ENCODE peak calls at places on chromosome 6, in ten cellular contexts. G is AG04449, Y is fibroblast of pulmonary artery, C is right atrium auricular region, Z is heart right ventricle, O is prostate gland, F is Calu3, I is RWPE1, D is right lobe of liver, K is AG09309. P is an unnamed sample.

GRCh38 chr6:53476979-53477378 is 67.9 kb downstream of the GCLC start:
- DNase-seq in O (no peak), G (no peak), I (no peak), Z (no peak), K (peak; percentile 44), D (no peak), F (no peak), Y (no peak), C (no peak), P (no peak)

GRCh38 chr6:55175078-55175777 is 913 bp downstream of the HCRTR2 start:
- DNase-seq in Z (no peak), O (no peak), D (no peak), Y (no peak), C (no peak), K (no peak), F (no peak), G (no peak), I (no peak), P (no peak)

GRCh38 chr6:15400572-15401004 is 154.7 kb downstream of the JARID2 start:
- DNase-seq in I (no peak), F (no peak), Y (peak; percentile 56), G (no peak), C (peak; percentile 66), O (peak; percentile 24), Z (peak; percentile 78), K (no peak), D (peak; percentile 48), P (peak; percentile 48)

GRCh38 chr6:38604700-38605099 is 35.0 kb downstream of the BTBD9 start:
- DNase-seq in Z (no peak), D (no peak), G (no peak), Y (peak; percentile 12), K (no peak), F (no peak), I (no peak), C (no peak), O (no peak), P (no peak)

GRCh38 chr6:73484438-73484837 is 22.9 kb downstream of the MTO1 start:
- DNase-seq in O (no peak), Y (no peak), D (no peak), C (no peak), G (no peak), F (no peak), K (no peak), I (no peak), Z (no peak), P (no peak)

GRCh38 chr6:116010400-116011095 is 50.1 kb downstream of the FRK start:
- DNase-seq in G (peak; percentile 12), C (peak; percentile 77), F (peak; percentile 78), K (no peak), Y (peak; percentile 85), I (peak; percentile 31), D (peak; percentile 71), O (peak; percentile 74), Z (peak; percentile 71), P (peak; percentile 13)

GRCh38 chr6:12525276-12525675 is 191.3 kb upstream of the PHACTR1 start:
- DNase-seq in Z (no peak), C (no peak), K (no peak), G (no peak), Y (no peak), O (no peak), I (no peak), D (no peak), F (no peak), P (no peak)

GRCh38 chr6:86943819-86944407 is 6.6 kb downstream of the HTR1E start:
- DNase-seq in D (no peak), Z (no peak), Y (no peak), K (no peak), I (no peak), O (no peak), F (no peak), C (no peak), G (no peak), P (no peak)

GRCh38 chr6:32844839-32845372 is 1.1 kb upstream of the PSMB8 start:
- DNase-seq in O (no peak), K (no peak), Y (no peak), D (no peak), G (no peak), I (no peak), C (no peak), Z (no peak), F (no peak), P (no peak)

GRCh38 chr6:32842690-32843089 is 1.2 kb downstream of the PSMB8 start:
- DNase-seq in C (no peak), Y (no peak), K (no peak), Z (no peak), G (no peak), I (no peak), O (no peak), F (no peak), D (no peak), P (no peak)

GRCh38 chr6:32843321-32843978 is 397 bp downstream of the PSMB8 start:
- DNase-seq in I (no peak), K (no peak), C (no peak), Z (no peak), F (peak; percentile 24), Y (no peak), G (no peak), O (peak; percentile 15), D (no peak), P (no peak)

GRCh38 chr6:32845381-32845884 is 1.6 kb upstream of the PSMB8 start:
- DNase-seq in Z (no peak), I (no peak), C (no peak), K (no peak), Y (no peak), G (no peak), D (peak; percentile 38), F (no peak), O (no peak), P (peak; percentile 56)

GRCh38 chr6:32843979-32844838 is at the start of gene PSMB8:
- DNase-seq in Y (peak; percentile 92), C (peak; percentile 98), G (no peak), F (peak; percentile 99), O (peak; percentile 98), Z (peak; percentile 97), I (peak; percentile 94), K (peak; percentile 71), D (peak; percentile 97), P (peak; percentile 94)
- TF ChIP-seq CTCF in Y (peak; percentile 18), C (peak; percentile 26), G (peak; percentile 1), F (no peak), O (peak; percentile 43), Z (peak; percentile 55), I (no peak), K (peak; percentile 22), D (peak; percentile 19), P (no peak)

GRCh38 chr6:138727182-138727581 is 46.4 kb upstream of the CCDC28A start:
- DNase-seq in Z (no peak), D (no peak), G (no peak), Y (no peak), O (no peak), F (no peak), K (no peak), I (no peak), C (no peak), P (no peak)

GRCh38 chr6:138719744-138720143 is 53.8 kb upstream of the CCDC28A start:
- DNase-seq in K (no peak), D (no peak), G (no peak), Z (no peak), F (no peak), I (no peak), O (no peak), C (no peak), Y (no peak), P (no peak)

GRCh38 chr6:138722425-138723371 is 50.9 kb upstream of the CCDC28A start:
- DNase-seq in F (no peak), Z (no peak), C (no peak), O (no peak), Y (peak; percentile 62), G (peak; percentile 16), I (no peak), K (peak; percentile 62), D (no peak), P (no peak)

GRCh38 chr6:138726066-138727060 is 47.2 kb upstream of the CCDC28A start:
- DNase-seq in D (no peak), K (no peak), Z (no peak), F (no peak), O (no peak), I (no peak), Y (no peak), C (no peak), G (no peak), P (no peak)

GRCh38 chr6:138724015-138724414 is 49.6 kb upstream of the CCDC28A start:
- DNase-seq in K (peak; percentile 10), C (no peak), Z (peak; percentile 43), O (no peak), F (peak; percentile 13), D (peak; percentile 64), Y (peak; percentile 44), I (no peak), G (no peak), P (no peak)
- TF ChIP-seq CTCF in K (peak; percentile 34), C (no peak), Z (peak; percentile 38), O (no peak), F (no peak), D (peak; percentile 28), Y (no peak), I (no peak), G (peak; percentile 1), P (no peak)

DNA sequence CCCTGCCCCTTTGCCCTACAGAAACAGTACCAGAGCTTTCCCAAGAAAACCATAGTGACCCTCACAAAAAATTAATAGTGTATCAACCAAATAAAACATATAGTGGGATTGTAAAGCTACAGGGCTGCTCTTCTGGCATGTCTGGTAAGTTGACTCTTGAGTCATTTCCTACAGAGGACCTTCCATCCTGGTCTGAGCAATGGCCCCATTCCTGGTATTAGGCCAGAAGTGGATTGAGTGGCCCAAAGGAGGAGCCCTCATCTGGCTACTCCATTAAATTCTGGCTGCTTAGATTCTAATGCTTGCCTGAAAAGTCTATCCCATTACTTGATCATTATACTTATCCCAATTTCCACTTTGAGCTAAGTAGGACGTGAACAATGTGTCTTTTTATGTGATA is 150.9 kb upstream of the HMGN3 start:
- DNase-seq in I (no peak), F (no peak), Y (peak; percentile 20), K (no peak), C (no peak), G (no peak), Z (no peak), O (no peak), D (no peak), P (no peak)
- TF ChIP-seq CTCF in I (no peak), F (no peak), Y (no peak), K (no peak), C (no peak), G (no peak), Z (no peak), O (no peak), D (no peak), P (no peak)

DNA sequence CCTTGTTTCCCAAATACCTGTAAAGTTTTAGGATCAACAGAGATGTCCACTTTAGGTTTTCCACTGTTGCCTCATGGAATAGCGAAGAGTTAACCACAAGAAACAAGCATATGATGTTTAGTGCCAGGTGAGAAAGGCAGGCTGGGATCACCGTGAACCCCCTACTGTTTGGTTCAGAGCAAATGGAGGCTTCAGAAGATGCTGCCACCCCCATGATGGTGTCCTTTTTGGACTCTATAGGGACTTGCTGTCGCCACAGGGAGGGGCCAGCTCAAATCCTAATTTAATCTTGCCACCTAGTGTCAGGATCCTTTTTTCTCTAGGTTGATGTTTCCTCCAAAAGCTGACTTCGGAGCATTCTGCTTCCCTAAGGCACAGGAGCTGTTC is 1.9 kb upstream of the DLL1 start:
- DNase-seq in K (no peak), Y (no peak), Z (no peak), F (no peak), I (no peak), D (no peak), O (no peak), G (no peak), C (no peak), P (peak; percentile 50)
- TF ChIP-seq CTCF in K (no peak), Y (no peak), Z (peak; percentile 53), F (no peak), I (peak; percentile 31), D (peak; percentile 30), O (peak; percentile 38), G (no peak), C (no peak), P (no peak)

GRCh38 chr6:70103798-70104197 is 199.1 kb downstream of the COL9A1 start:
- DNase-seq in F (peak; percentile 21), I (peak; percentile 12), K (no peak), C (no peak), Z (no peak), O (no peak), Y (no peak), G (no peak), D (no peak), P (no peak)
- TF ChIP-seq CTCF in F (peak; percentile 36), I (peak; percentile 36), K (peak; percentile 43), C (no peak), Z (no peak), O (no peak), Y (peak; percentile 51), G (peak; percentile 29), D (peak; percentile 56), P (no peak)

P was measured in GM13976.